ENCODE peak calls at places on chromosome 11, in seven cellular contexts. R, L, C, T, U, A and O are unnamed samples. For H3K27me3, the result is how much of the 10 kb centered on the place peaks cover.

GRCh38 chr11:70537576-70538571 is 139.5 kb downstream of the CTTN start:
- DNase-seq in C (no peak), U (no peak), R (no peak), L (peak), T (no peak), A (peak), O (peak)

GRCh38 chr11:44658451-44658850 is 68.3 kb upstream of the TSPAN18 start:
- DNase-seq in A (no peak), C (no peak), U (no peak), T (no peak), L (no peak), R (peak), O (no peak)

GRCh38 chr11:6621711-6622211 is 2.5 kb upstream of the TPP1 start:
- DNase-seq in R (no peak), L (no peak), T (no peak), C (no peak), A (no peak), U (no peak), O (no peak)

GRCh38 chr11:86132667-86133310 is 63.9 kb upstream of the PICALM start:
- DNase-seq in T (no peak), R (no peak), A (no peak), L (no peak), C (no peak), U (no peak), O (no peak)

GRCh38 chr11:122882809-122883681 is 486 bp downstream of the JHY start:
- DNase-seq in L (peak), U (peak), A (peak), C (no peak), T (no peak), R (peak), O (peak)

GRCh38 chr11:75244052-75244814 is 3.7 kb downstream of the TPBGL start:
- DNase-seq in A (no peak), U (no peak), T (no peak), L (no peak), R (no peak), C (no peak), O (no peak)

GRCh38 chr11:4697583-4697982 is at the start of gene OR51E2:
- DNase-seq in L (no peak), T (peak), R (no peak), A (no peak), C (no peak), U (no peak), O (no peak)

GRCh38 chr11:73425118-73425517 is 48.9 kb downstream of the RELT start:
- DNase-seq in A (no peak), C (no peak), R (no peak), T (no peak), L (no peak), U (no peak), O (peak)

GRCh38 chr11:102234779-102235439 is 82.4 kb upstream of the BIRC3 start:
- DNase-seq in C (no peak), R (no peak), A (no peak), T (no peak), L (no peak), U (no peak), O (no peak)

GRCh38 chr11:63920126-63920869 is 3.3 kb upstream of the RCOR2 start:
- DNase-seq in C (no peak), L (peak), A (peak), R (no peak), T (no peak), U (no peak), O (no peak)

GRCh38 chr11:88375927-88376470 is 38.5 kb upstream of the CTSC start:
- DNase-seq in L (no peak), U (no peak), T (no peak), C (no peak), A (no peak), R (no peak), O (no peak)

GRCh38 chr11:132125855-132126841 is 755.7 kb downstream of the NTM start:
- DNase-seq in R (peak), U (peak), A (no peak), T (no peak), C (no peak), L (no peak), O (no peak)

GRCh38 chr11:18368236-18368635 is 26.1 kb upstream of the LDHA start:
- DNase-seq in A (no peak), R (no peak), T (no peak), L (no peak), U (no peak), C (no peak), O (no peak)

GRCh38 chr11:71481101-71481960 is 28.3 kb downstream of the NADSYN1 start:
- DNase-seq in U (no peak), T (no peak), C (no peak), R (no peak), A (no peak), L (no peak), O (no peak)

DNA sequence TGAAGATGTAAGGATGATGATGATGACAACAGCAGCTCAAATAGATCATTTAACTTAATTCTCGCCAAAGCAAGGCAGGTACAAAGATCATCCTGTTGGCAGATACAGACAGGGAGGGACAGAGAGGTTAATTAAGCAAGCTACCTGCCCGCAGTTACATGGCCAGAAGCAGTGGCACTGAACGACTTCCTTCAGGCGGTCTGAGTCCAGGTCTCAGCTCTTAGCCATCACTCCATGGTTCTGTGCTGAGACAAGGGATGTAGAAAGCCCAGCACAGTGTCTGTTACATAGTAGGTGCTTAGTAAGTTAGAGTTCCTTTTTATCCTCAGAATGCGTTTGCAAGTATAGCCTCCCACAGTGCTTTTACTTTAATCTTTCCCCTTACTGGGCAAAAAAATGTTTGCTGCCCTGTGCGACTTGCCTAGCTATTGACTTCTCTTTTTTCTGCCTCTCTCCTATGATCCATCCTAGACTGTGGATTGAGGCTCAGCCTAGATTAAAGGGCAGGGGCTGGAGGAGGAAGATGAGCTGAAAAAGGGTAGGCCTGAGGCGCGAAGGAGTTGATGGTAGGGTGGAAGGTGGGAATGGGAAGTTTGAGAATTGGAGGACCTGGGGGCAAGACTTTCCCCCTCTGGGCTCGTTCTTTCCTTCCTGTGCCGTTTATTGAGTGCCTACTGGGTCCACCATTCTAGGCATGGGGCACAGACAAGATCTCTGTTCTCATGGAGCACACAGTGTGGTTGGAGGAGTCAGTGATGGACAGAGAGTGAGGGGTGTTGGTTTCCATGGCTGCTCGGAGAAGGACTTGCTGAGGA is 108.2 kb upstream of the OR4B1 start:
- DNase-seq in T (no peak), R (no peak), C (no peak), U (no peak), L (no peak), A (no peak), O (no peak)
- H3K27ac ChIP-seq in T (no peak), R (no peak), C (peak), U (no peak), L (no peak), A (no peak), O (no peak)

GRCh38 chr11:36711104-36711825 is 113.2 kb upstream of the RAG2 start:
- DNase-seq in C (no peak), R (no peak), L (no peak), A (no peak), T (no peak), U (no peak), O (no peak)

GRCh38 chr11:36718481-36718880 is 120.4 kb upstream of the RAG2 start:
- DNase-seq in A (no peak), C (no peak), L (no peak), R (no peak), U (no peak), T (no peak), O (no peak)

GRCh38 chr11:36719708-36720107 is 121.7 kb upstream of the RAG2 start:
- DNase-seq in U (no peak), T (no peak), C (no peak), A (no peak), L (no peak), R (no peak), O (no peak)

GRCh38 chr11:36713715-36714114 is 115.7 kb upstream of the RAG2 start:
- DNase-seq in R (no peak), L (no peak), U (no peak), T (no peak), C (no peak), A (no peak), O (no peak)
- H3K27me3 ChIP-seq in R (under half), L (under half), U (under half), T (under half), C (under half), A (under half), O (under half)

GRCh38 chr11:67239795-67240574 is 26.3 kb upstream of the GRK2 start:
- DNase-seq in L (peak), R (peak), A (peak), T (peak), U (peak), C (peak), O (peak)

GRCh38 chr11:67240575-67241389 is 25.5 kb upstream of the GRK2 start:
- DNase-seq in U (peak), R (peak), C (peak), L (no peak), T (peak), A (peak), O (peak)

GRCh38 chr11:67245046-67245445 is 21.2 kb upstream of the GRK2 start:
- DNase-seq in U (no peak), C (no peak), T (no peak), R (no peak), L (no peak), A (no peak), O (no peak)

GRCh38 chr11:67238894-67239794 is 27.1 kb upstream of the GRK2 start:
- DNase-seq in R (peak), A (no peak), U (no peak), L (no peak), C (no peak), T (no peak), O (no peak)

GRCh38 chr11:67242548-67242947 is 23.7 kb upstream of the GRK2 start:
- DNase-seq in R (no peak), U (no peak), L (no peak), A (no peak), C (no peak), T (no peak), O (no peak)
- H3K27ac ChIP-seq in R (no peak), U (no peak), L (peak), A (peak), C (peak), T (no peak), O (no peak)

GRCh38 chr11:112756166-112756565 is 205.1 kb upstream of the NCAM1 start:
- DNase-seq in C (no peak), L (no peak), U (no peak), T (no peak), R (no peak), A (no peak), O (no peak)
- H3K27me3 ChIP-seq in C (under half), L (under half), U (under half), T (under half), R (under half), A (under half), O (under half)

GRCh38 chr11:65189191-65189590 is 7.5 kb downstream of the CAPN1 start:
- DNase-seq in A (no peak), C (no peak), R (no peak), T (no peak), L (no peak), U (no peak), O (no peak)

DNA sequence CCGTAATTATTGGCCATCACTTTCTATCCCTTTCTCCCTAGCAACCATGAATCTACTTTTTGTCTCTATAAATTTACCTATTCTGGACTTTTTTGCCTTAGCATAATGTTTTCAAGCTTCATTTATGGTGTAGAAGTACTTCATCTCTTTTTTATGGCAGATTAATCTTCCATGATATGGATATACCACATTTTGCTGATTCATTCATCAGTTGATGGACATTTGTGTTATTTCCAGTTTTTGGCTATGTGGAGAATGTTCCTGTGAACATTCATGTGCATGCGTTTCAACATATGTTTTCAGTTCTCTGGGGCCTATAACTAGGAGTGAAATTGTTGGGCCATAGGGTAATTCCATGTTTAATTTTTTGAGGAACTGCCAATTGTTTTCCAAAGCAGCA is 12.8 kb downstream of the CAPN1 start:
- DNase-seq in A (no peak), R (no peak), C (no peak), U (no peak), T (no peak), L (no peak), O (no peak)
- H3K27ac ChIP-seq in A (no peak), R (no peak), C (no peak), U (no peak), T (no peak), L (no peak), O (no peak)

GRCh38 chr11:19775622-19776021 is 63.0 kb downstream of the NAV2 start:
- DNase-seq in L (no peak), R (no peak), C (no peak), U (no peak), A (no peak), T (no peak), O (no peak)
- H3K27me3 ChIP-seq in L (under half), R (under half), C (under half), U (under half), A (under half), T (under half), O (under half)

GRCh38 chr11:93122535-93122934 is 75.3 kb downstream of the SLC36A4 start:
- DNase-seq in U (no peak), L (no peak), R (no peak), T (no peak), A (no peak), C (no peak), O (no peak)
- H3K27ac ChIP-seq in U (no peak), L (no peak), R (no peak), T (no peak), A (no peak), C (no peak), O (no peak)

GRCh38 chr11:126499124-126499752 is 143.8 kb downstream of the ST3GAL4 start:
- DNase-seq in L (no peak), A (peak), T (no peak), C (no peak), U (no peak), R (no peak), O (no peak)
- H3K27me3 ChIP-seq in L (half or more), A (under half), T (under half), C (under half), U (under half), R (under half), O (under half)

GRCh38 chr11:95242990-95243590 is 12.1 kb upstream of the SESN3 start:
- DNase-seq in L (no peak), T (no peak), A (no peak), R (no peak), U (no peak), C (no peak), O (no peak)

GRCh38 chr11:95242202-95242989 is 11.4 kb upstream of the SESN3 start:
- DNase-seq in U (no peak), C (no peak), T (no peak), L (no peak), R (no peak), A (no peak), O (no peak)

GRCh38 chr11:95239871-95240648 is 9.1 kb upstream of the SESN3 start:
- DNase-seq in A (no peak), R (no peak), U (no peak), L (no peak), C (no peak), T (no peak), O (no peak)

GRCh38 chr11:95243658-95244057 is 12.7 kb upstream of the SESN3 start:
- DNase-seq in R (no peak), T (no peak), U (no peak), A (no peak), L (no peak), C (no peak), O (no peak)

GRCh38 chr11:95241673-95242072 is 10.7 kb upstream of the SESN3 start:
- DNase-seq in A (no peak), R (no peak), L (no peak), T (no peak), U (no peak), C (no peak), O (no peak)
- H3K27ac ChIP-seq in A (peak), R (no peak), L (no peak), T (no peak), U (no peak), C (peak), O (no peak)